ENCODE peak calls at places on chromosomes 1 and 21, in five cellular contexts. V is activated CD8-positive, alpha-beta T cell treated with anti-CD3 and anti-CD28 coated beads, Interleukin-2, amount 10 ng/mL, durations not matched to agents 7 days and 5 days; J is NCI-H460; H is activated CD4-positive, CD25-positive, alpha-beta regulatory T cell treated with anti-CD3 and anti-CD28 coated beads, Interleukin-2, amount 50 U/mL, for 16 hours; L is H4. G is an unnamed sample.

GRCh38 chr21:29372063-29372802 is 73.5 kb downstream of the BACH1 start:
- DNase-seq in H (peak), V (peak), J (peak), L (peak), G (peak)

GRCh38 chr1:84689514-84690396 is 506 bp downstream of the SSX2IP start:
- DNase-seq in L (peak), H (peak), V (peak), J (no peak), G (peak)

GRCh38 chr1:210342986-210343780 is 14.5 kb downstream of the HHAT start:
- DNase-seq in H (no peak), J (peak), L (peak), V (no peak), G (no peak)

GRCh38 chr21:14677639-14678179 is 131.6 kb upstream of the SAMSN1 start:
- DNase-seq in V (no peak), L (no peak), J (no peak), H (no peak), G (no peak)

GRCh38 chr1:36781098-36781497 is 253.2 kb downstream of the GRIK3 start:
- DNase-seq in V (no peak), H (no peak), L (no peak), J (no peak), G (peak)

GRCh38 chr1:205925730-205926129 is 17.5 kb downstream of the SLC26A9 start:
- DNase-seq in V (no peak), J (peak), H (no peak), L (peak), G (no peak)

GRCh38 chr1:233503351-233503950 is 110.5 kb upstream of the KCNK1 start:
- DNase-seq in L (no peak), J (no peak), H (no peak), V (no peak), G (no peak)

GRCh38 chr21:39673736-39674135 is 61.0 kb downstream of the B3GALT5 start:
- DNase-seq in J (no peak), L (no peak), H (no peak), V (no peak), G (peak)

GRCh38 chr1:180507826-180508724 is 5.7 kb upstream of the ACBD6 start:
- DNase-seq in H (no peak), L (peak), V (no peak), J (no peak), G (no peak)

GRCh38 chr1:84887261-84887934 is 5.6 kb downstream of the LPAR3 start:
- DNase-seq in H (no peak), V (no peak), J (no peak), L (no peak), G (no peak)

GRCh38 chr1:230948301-230948700 is 30.4 kb downstream of the TTC13 start:
- DNase-seq in V (no peak), H (no peak), L (no peak), J (no peak), G (no peak)

GRCh38 chr1:32275424-32275823 is 16.5 kb upstream of the HDAC1 start:
- DNase-seq in J (no peak), H (no peak), V (no peak), L (no peak), G (no peak)

GRCh38 chr1:1360511-1361169 is 2.3 kb upstream of the MXRA8 start:
- DNase-seq in L (peak), J (no peak), H (no peak), V (no peak), G (no peak)

G was measured in NCI-H2171 treated with DMSO at 0.1 percent for 48 hours.